ENCODE peak calls at places on chromosome 5, in ten cellular contexts. One of them, this sample, is unnamed.

GRCh38 chr5:59222687-59223511 is 640.0 kb downstream of the RAB3C start:
- DNase-seq in keratinocyte: no peak
- DNase-seq in dorsolateral prefrontal cortex: no peak
- DNase-seq in transverse colon: peak
- DNase-seq in tibial nerve: no peak
- DNase-seq in neural progenitor cell: no peak
- DNase-seq in A549: no peak
- DNase-seq in tibial artery: no peak
- DNase-seq in cardiac muscle cell: no peak
- DNase-seq in CD8-positive, alpha-beta T cell: no peak
- DNase-seq in this sample: no peak

GRCh38 chr5:52864376-52864775 is 76.7 kb downstream of the ITGA1 start:
- DNase-seq in keratinocyte: no peak
- DNase-seq in dorsolateral prefrontal cortex: no peak
- DNase-seq in transverse colon: no peak
- DNase-seq in tibial nerve: no peak
- DNase-seq in neural progenitor cell: no peak
- DNase-seq in A549: no peak
- DNase-seq in tibial artery: no peak
- DNase-seq in cardiac muscle cell: peak
- DNase-seq in CD8-positive, alpha-beta T cell: no peak
- DNase-seq in this sample: no peak

GRCh38 chr5:74919487-74919886 is 53.3 kb upstream of the FAM169A start:
- DNase-seq in keratinocyte: no peak
- DNase-seq in dorsolateral prefrontal cortex: no peak
- DNase-seq in transverse colon: no peak
- DNase-seq in tibial nerve: no peak
- DNase-seq in neural progenitor cell: peak
- DNase-seq in A549: peak
- DNase-seq in tibial artery: no peak
- DNase-seq in cardiac muscle cell: peak
- DNase-seq in CD8-positive, alpha-beta T cell: no peak
- DNase-seq in this sample: no peak

GRCh38 chr5:68730220-68731010 is 363.4 kb upstream of the SLC30A5 start:
- DNase-seq in keratinocyte: no peak
- DNase-seq in dorsolateral prefrontal cortex: peak
- DNase-seq in transverse colon: no peak
- DNase-seq in tibial nerve: peak
- DNase-seq in neural progenitor cell: no peak
- DNase-seq in A549: no peak
- DNase-seq in tibial artery: no peak
- DNase-seq in cardiac muscle cell: peak
- DNase-seq in CD8-positive, alpha-beta T cell: no peak
- DNase-seq in this sample: peak

GRCh38 chr5:115360036-115360685 is 63.7 kb upstream of the CCDC112 start:
- DNase-seq in keratinocyte: no peak
- DNase-seq in dorsolateral prefrontal cortex: no peak
- DNase-seq in transverse colon: no peak
- DNase-seq in tibial nerve: no peak
- DNase-seq in neural progenitor cell: peak
- DNase-seq in A549: no peak
- DNase-seq in tibial artery: no peak
- DNase-seq in cardiac muscle cell: peak
- DNase-seq in CD8-positive, alpha-beta T cell: no peak
- DNase-seq in this sample: no peak

GRCh38 chr5:13581132-13581531 is 363.4 kb downstream of the DNAH5 start:
- DNase-seq in keratinocyte: no peak
- DNase-seq in dorsolateral prefrontal cortex: peak
- DNase-seq in transverse colon: no peak
- DNase-seq in tibial nerve: no peak
- DNase-seq in neural progenitor cell: no peak
- DNase-seq in A549: no peak
- DNase-seq in tibial artery: no peak
- DNase-seq in cardiac muscle cell: no peak
- DNase-seq in CD8-positive, alpha-beta T cell: no peak
- DNase-seq in this sample: no peak

GRCh38 chr5:64213568-64213967 is 47.9 kb downstream of the RNF180 start:
- DNase-seq in keratinocyte: no peak
- DNase-seq in dorsolateral prefrontal cortex: no peak
- DNase-seq in transverse colon: no peak
- DNase-seq in tibial nerve: no peak
- DNase-seq in neural progenitor cell: no peak
- DNase-seq in A549: no peak
- DNase-seq in tibial artery: no peak
- DNase-seq in cardiac muscle cell: no peak
- DNase-seq in CD8-positive, alpha-beta T cell: no peak
- DNase-seq in this sample: no peak

GRCh38 chr5:27592231-27592630 is 553.8 kb upstream of the CDH9 start:
- DNase-seq in keratinocyte: no peak
- DNase-seq in dorsolateral prefrontal cortex: no peak
- DNase-seq in transverse colon: no peak
- DNase-seq in tibial nerve: no peak
- DNase-seq in neural progenitor cell: no peak
- DNase-seq in A549: no peak
- DNase-seq in tibial artery: no peak
- DNase-seq in cardiac muscle cell: peak
- DNase-seq in CD8-positive, alpha-beta T cell: no peak
- DNase-seq in this sample: no peak

GRCh38 chr5:131496400-131496713 is 138.7 kb downstream of the RAPGEF6 start:
- DNase-seq in keratinocyte: no peak
- DNase-seq in dorsolateral prefrontal cortex: no peak
- DNase-seq in transverse colon: no peak
- DNase-seq in tibial nerve: no peak
- DNase-seq in neural progenitor cell: no peak
- DNase-seq in A549: no peak
- DNase-seq in tibial artery: no peak
- DNase-seq in cardiac muscle cell: no peak
- DNase-seq in CD8-positive, alpha-beta T cell: no peak
- DNase-seq in this sample: no peak

GRCh38 chr5:123810253-123810652 is 298.3 kb downstream of the CSNK1G3 start:
- DNase-seq in keratinocyte: no peak
- DNase-seq in dorsolateral prefrontal cortex: no peak
- DNase-seq in transverse colon: peak
- DNase-seq in tibial nerve: peak
- DNase-seq in neural progenitor cell: no peak
- DNase-seq in A549: no peak
- DNase-seq in tibial artery: no peak
- DNase-seq in cardiac muscle cell: no peak
- DNase-seq in CD8-positive, alpha-beta T cell: no peak
- DNase-seq in this sample: no peak

GRCh38 chr5:27080147-27080546 is 41.8 kb upstream of the CDH9 start:
- DNase-seq in keratinocyte: no peak
- DNase-seq in dorsolateral prefrontal cortex: no peak
- DNase-seq in transverse colon: no peak
- DNase-seq in tibial nerve: no peak
- DNase-seq in neural progenitor cell: no peak
- DNase-seq in A549: no peak
- DNase-seq in tibial artery: no peak
- DNase-seq in cardiac muscle cell: no peak
- DNase-seq in CD8-positive, alpha-beta T cell: no peak
- DNase-seq in this sample: no peak

GRCh38 chr5:76403963-76404693 is 1.0 kb downstream of the IQGAP2 start:
- DNase-seq in keratinocyte: no peak
- DNase-seq in dorsolateral prefrontal cortex: no peak
- DNase-seq in transverse colon: peak
- DNase-seq in tibial nerve: peak
- DNase-seq in neural progenitor cell: peak
- DNase-seq in A549: peak
- DNase-seq in tibial artery: no peak
- DNase-seq in cardiac muscle cell: no peak
- DNase-seq in CD8-positive, alpha-beta T cell: peak
- DNase-seq in this sample: peak

GRCh38 chr5:127072861-127073846 is at the start of gene C5orf63:
- DNase-seq in keratinocyte: no peak
- DNase-seq in dorsolateral prefrontal cortex: peak
- DNase-seq in transverse colon: peak
- DNase-seq in tibial nerve: no peak
- DNase-seq in neural progenitor cell: no peak
- DNase-seq in A549: peak
- DNase-seq in tibial artery: no peak
- DNase-seq in cardiac muscle cell: peak
- DNase-seq in CD8-positive, alpha-beta T cell: peak
- DNase-seq in this sample: peak

DNA sequence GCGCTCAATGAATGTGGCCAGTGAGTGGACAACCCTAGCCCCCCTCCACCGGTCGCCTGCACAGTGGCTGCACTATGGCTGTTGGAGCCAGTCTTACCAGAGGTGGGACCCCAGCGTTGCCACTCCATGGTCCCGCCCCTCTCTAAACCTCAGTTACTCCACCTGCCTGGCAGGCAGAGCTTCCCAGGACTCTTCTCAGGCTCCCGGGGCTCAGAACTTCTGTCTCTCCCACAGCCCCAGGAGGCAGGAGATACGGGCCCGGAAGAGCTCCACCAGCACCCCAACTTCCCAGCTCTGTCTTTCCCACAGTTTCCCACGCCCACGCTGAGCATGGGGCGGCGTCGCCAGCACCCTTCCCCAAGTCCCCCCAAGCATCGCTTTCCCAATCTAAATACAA is 975 bp downstream of the RASGEF1C start:
- DNase-seq in keratinocyte: no peak
- DNase-seq in dorsolateral prefrontal cortex: no peak
- DNase-seq in transverse colon: no peak
- DNase-seq in tibial nerve: no peak
- DNase-seq in neural progenitor cell: peak
- DNase-seq in A549: no peak
- DNase-seq in tibial artery: no peak
- DNase-seq in cardiac muscle cell: no peak
- DNase-seq in CD8-positive, alpha-beta T cell: no peak
- DNase-seq in this sample: no peak
- H3K4me3 ChIP-seq in keratinocyte: no peak
- H3K4me3 ChIP-seq in dorsolateral prefrontal cortex: peak
- H3K4me3 ChIP-seq in transverse colon: peak
- H3K4me3 ChIP-seq in tibial nerve: peak
- H3K4me3 ChIP-seq in neural progenitor cell: peak
- H3K4me3 ChIP-seq in A549: peak
- H3K4me3 ChIP-seq in tibial artery: no peak
- H3K4me3 ChIP-seq in cardiac muscle cell: peak
- H3K4me3 ChIP-seq in CD8-positive, alpha-beta T cell: no peak
- H3K4me3 ChIP-seq in this sample: peak

DNA sequence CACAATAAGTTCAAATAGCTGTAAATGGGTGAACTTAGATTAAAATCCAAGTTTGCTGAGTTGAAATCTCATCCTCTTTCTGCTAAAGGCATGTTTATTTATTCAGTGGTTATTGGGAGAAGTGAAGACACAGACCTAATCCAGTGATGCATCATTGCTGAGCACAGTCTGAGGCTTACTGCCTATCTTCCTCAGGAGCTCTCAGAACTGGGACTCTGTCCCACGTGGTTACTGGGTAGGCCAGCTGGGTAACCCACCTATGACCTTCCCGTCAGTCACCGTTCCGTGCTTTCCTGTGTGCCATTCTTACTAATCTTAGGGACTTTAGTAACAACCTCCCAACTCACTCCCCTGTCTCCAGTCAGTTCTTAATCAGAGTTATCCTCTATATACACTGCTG is 226.8 kb upstream of the ATP10B start:
- DNase-seq in keratinocyte: no peak
- DNase-seq in dorsolateral prefrontal cortex: no peak
- DNase-seq in transverse colon: no peak
- DNase-seq in tibial nerve: no peak
- DNase-seq in neural progenitor cell: no peak
- DNase-seq in A549: no peak
- DNase-seq in tibial artery: no peak
- DNase-seq in cardiac muscle cell: no peak
- DNase-seq in CD8-positive, alpha-beta T cell: no peak
- DNase-seq in this sample: no peak
- H3K4me3 ChIP-seq in keratinocyte: no peak
- H3K4me3 ChIP-seq in dorsolateral prefrontal cortex: no peak
- H3K4me3 ChIP-seq in transverse colon: no peak
- H3K4me3 ChIP-seq in tibial nerve: no peak
- H3K4me3 ChIP-seq in neural progenitor cell: no peak
- H3K4me3 ChIP-seq in A549: no peak
- H3K4me3 ChIP-seq in tibial artery: no peak
- H3K4me3 ChIP-seq in cardiac muscle cell: no peak
- H3K4me3 ChIP-seq in CD8-positive, alpha-beta T cell: no peak
- H3K4me3 ChIP-seq in this sample: no peak

DNA sequence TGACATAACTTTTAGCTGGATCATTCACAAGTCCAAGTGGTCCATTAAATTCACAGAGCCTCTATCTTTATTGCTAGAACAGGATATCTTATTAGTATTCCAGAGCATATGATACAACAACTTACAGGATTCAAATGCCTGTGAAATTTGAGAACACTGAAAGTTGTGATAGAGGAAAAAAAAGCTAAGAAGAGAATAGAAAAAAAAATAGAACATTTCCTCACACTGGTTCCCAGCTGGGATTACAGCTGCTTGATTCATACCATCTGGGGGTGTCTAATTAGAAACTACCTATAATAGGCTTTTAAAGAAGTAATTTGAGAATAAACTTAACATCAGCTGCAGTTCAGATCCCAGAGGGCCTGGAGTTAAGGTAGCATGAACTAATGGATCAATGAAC is 922.1 kb downstream of the CDH12 start:
- DNase-seq in keratinocyte: no peak
- DNase-seq in dorsolateral prefrontal cortex: no peak
- DNase-seq in transverse colon: no peak
- DNase-seq in tibial nerve: no peak
- DNase-seq in neural progenitor cell: no peak
- DNase-seq in A549: no peak
- DNase-seq in tibial artery: no peak
- DNase-seq in cardiac muscle cell: no peak
- DNase-seq in CD8-positive, alpha-beta T cell: no peak
- DNase-seq in this sample: no peak
- H3K4me3 ChIP-seq in keratinocyte: no peak
- H3K4me3 ChIP-seq in dorsolateral prefrontal cortex: no peak
- H3K4me3 ChIP-seq in transverse colon: no peak
- H3K4me3 ChIP-seq in tibial nerve: no peak
- H3K4me3 ChIP-seq in neural progenitor cell: no peak
- H3K4me3 ChIP-seq in A549: no peak
- H3K4me3 ChIP-seq in tibial artery: no peak
- H3K4me3 ChIP-seq in cardiac muscle cell: no peak
- H3K4me3 ChIP-seq in CD8-positive, alpha-beta T cell: no peak
- H3K4me3 ChIP-seq in this sample: no peak

DNA sequence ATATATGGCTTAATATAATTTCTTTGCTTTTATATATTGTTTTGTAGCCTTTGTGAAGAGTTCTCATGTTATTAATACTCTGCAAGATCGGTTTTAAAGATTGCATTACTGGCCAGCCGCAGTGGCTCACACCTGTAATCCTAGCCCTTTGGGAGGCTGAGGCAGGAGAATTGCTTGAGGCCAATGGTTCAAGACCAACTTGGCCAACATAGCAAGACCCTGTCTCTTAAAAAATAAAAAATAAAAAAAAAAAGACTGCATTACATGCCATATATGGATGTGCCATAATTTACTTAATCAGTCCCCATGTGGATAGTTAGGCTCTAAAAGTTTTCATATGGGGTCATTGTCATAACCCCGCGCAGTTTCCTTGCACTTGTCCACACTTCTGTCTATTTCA is 31.0 kb upstream of the TNFAIP8 start:
- DNase-seq in keratinocyte: no peak
- DNase-seq in dorsolateral prefrontal cortex: no peak
- DNase-seq in transverse colon: no peak
- DNase-seq in tibial nerve: no peak
- DNase-seq in neural progenitor cell: no peak
- DNase-seq in A549: no peak
- DNase-seq in tibial artery: no peak
- DNase-seq in cardiac muscle cell: no peak
- DNase-seq in CD8-positive, alpha-beta T cell: no peak
- DNase-seq in this sample: no peak
- H3K4me3 ChIP-seq in keratinocyte: no peak
- H3K4me3 ChIP-seq in dorsolateral prefrontal cortex: no peak
- H3K4me3 ChIP-seq in transverse colon: no peak
- H3K4me3 ChIP-seq in tibial nerve: no peak
- H3K4me3 ChIP-seq in neural progenitor cell: no peak
- H3K4me3 ChIP-seq in A549: peak
- H3K4me3 ChIP-seq in tibial artery: no peak
- H3K4me3 ChIP-seq in cardiac muscle cell: no peak
- H3K4me3 ChIP-seq in CD8-positive, alpha-beta T cell: no peak
- H3K4me3 ChIP-seq in this sample: no peak